ENCODE peak calls at places on chromosomes 1 and 21, in seven cellular contexts. S is neuronal stem cell, N is hepatocyte, K is tibial artery, R is DND-41, U is testis, M is uterus. L is an unnamed sample.

GRCh38 chr1:194776657-194777056 is 1590.2 kb upstream of the B3GALT2 start:
- DNase-seq in R (no peak), U (no peak), K (no peak), S (no peak), M (no peak), N (no peak), L (no peak)

GRCh38 chr1:172230526-172230925 is 190.0 kb upstream of the C1orf105 start:
- DNase-seq in U (no peak), M (no peak), R (no peak), N (no peak), S (no peak), K (no peak), L (no peak)

GRCh38 chr1:10686404-10687040 is 109.9 kb downstream of the CASZ1 start:
- DNase-seq in N (peak), K (no peak), S (no peak), R (no peak), U (no peak), M (no peak), L (peak)

GRCh38 chr1:50129201-50129600 is 20.5 kb downstream of the ELAVL4 start:
- DNase-seq in S (no peak), K (no peak), M (no peak), N (no peak), U (no peak), R (no peak), L (no peak)

GRCh38 chr1:1671365-1672119 is 12.7 kb upstream of the CDK11B start:
- DNase-seq in N (no peak), K (peak), R (no peak), U (no peak), M (no peak), S (no peak), L (no peak)

GRCh38 chr1:113073457-113073950 is 506 bp downstream of the LRIG2 start:
- DNase-seq in K (peak), M (peak), U (peak), N (peak), R (peak), S (no peak), L (peak)

GRCh38 chr1:46183119-46183842 is 7.0 kb upstream of the P3R3URF start:
- DNase-seq in S (no peak), M (peak), N (peak), U (peak), R (no peak), K (peak), L (peak)

GRCh38 chr1:206709772-206710456 is 25.2 kb downstream of the MAPKAPK2 start:
- DNase-seq in M (no peak), U (no peak), R (no peak), K (no peak), N (no peak), S (no peak), L (no peak)

GRCh38 chr1:39104158-39105060 is 78.3 kb downstream of the NDUFS5 start:
- DNase-seq in R (no peak), S (no peak), U (peak), N (peak), M (no peak), K (no peak), L (peak)

GRCh38 chr1:1291611-1292441 is 11.6 kb downstream of the SCNN1D start:
- DNase-seq in N (peak), U (peak), K (no peak), S (no peak), R (peak), M (peak), L (peak)

GRCh38 chr1:28860332-28861073 is 48.5 kb downstream of the OPRD1 start:
- DNase-seq in N (peak), M (no peak), U (no peak), S (no peak), R (no peak), K (no peak), L (no peak)

GRCh38 chr1:26083246-26083645 is 15.8 kb upstream of the TRIM63 start:
- DNase-seq in R (no peak), U (no peak), N (peak), S (no peak), M (no peak), K (no peak), L (no peak)

GRCh38 chr1:166730299-166730888 is 108.9 kb upstream of the POGK start:
- DNase-seq in R (no peak), M (no peak), N (no peak), K (no peak), S (no peak), U (no peak), L (peak)

GRCh38 chr1:7478797-7479499 is 292.1 kb upstream of the VAMP3 start:
- DNase-seq in S (no peak), K (no peak), N (peak), R (no peak), U (peak), M (no peak), L (no peak)

GRCh38 chr1:161962094-161962887 is 61.4 kb downstream of the OLFML2B start:
- DNase-seq in K (no peak), U (no peak), S (no peak), N (no peak), R (no peak), M (no peak), L (peak)

GRCh38 chr1:107262472-107263286 is 121.8 kb downstream of the NTNG1 start:
- DNase-seq in K (no peak), S (no peak), R (no peak), U (no peak), N (no peak), M (no peak), L (no peak)

GRCh38 chr1:237745545-237745944 is 145.2 kb downstream of the ZP4 start:
- DNase-seq in R (no peak), M (no peak), N (no peak), U (no peak), S (no peak), K (no peak), L (no peak)

GRCh38 chr1:10625076-10625475 is 150.3 kb downstream of the PEX14 start:
- DNase-seq in R (no peak), U (no peak), K (peak), N (no peak), M (peak), S (no peak), L (peak)

GRCh38 chr1:147723691-147724323 is 36.6 kb downstream of the GJA5 start:
- DNase-seq in U (peak), R (no peak), N (peak), S (peak), M (peak), K (peak), L (peak)

GRCh38 chr1:164440222-164440621 is 118.8 kb upstream of the PBX1 start:
- DNase-seq in K (peak), N (peak), S (no peak), R (no peak), M (peak), U (peak), L (peak)

GRCh38 chr1:50977575-50978143 is 7.6 kb downstream of the CDKN2C start:
- DNase-seq in N (peak), K (peak), R (no peak), S (no peak), M (peak), U (peak), L (no peak)

GRCh38 chr1:234933031-234933430 is 195.6 kb downstream of the TOMM20 start:
- DNase-seq in R (no peak), M (no peak), K (peak), N (no peak), S (no peak), U (no peak), L (no peak)

GRCh38 chr1:156383023-156383422 is 14.0 kb downstream of the RHBG start:
- DNase-seq in S (peak), K (no peak), M (peak), N (peak), U (peak), R (peak), L (peak)

GRCh38 chr1:78743626-78744025 is 94.0 kb downstream of the IFI44 start:
- DNase-seq in R (no peak), N (no peak), U (no peak), S (no peak), K (no peak), M (no peak), L (no peak)

GRCh38 chr21:45039309-45040113 is 34.9 kb upstream of the ADARB1 start:
- DNase-seq in U (no peak), M (no peak), N (no peak), S (no peak), R (no peak), K (no peak), L (no peak)

GRCh38 chr1:211703812-211704566 is 28.6 kb upstream of the NEK2 start:
- DNase-seq in N (no peak), K (no peak), S (no peak), U (no peak), M (no peak), R (no peak), L (no peak)

GRCh38 chr1:157781048-157781447 is 4.1 kb upstream of the FCRL2 start:
- DNase-seq in S (no peak), U (no peak), K (no peak), M (no peak), N (no peak), R (peak), L (no peak)

GRCh38 chr1:107871259-107871658 is 93.7 kb downstream of the VAV3 start:
- DNase-seq in K (no peak), R (no peak), U (no peak), S (no peak), M (no peak), N (no peak), L (no peak)

GRCh38 chr1:193432979-193433587 is 246.7 kb upstream of the B3GALT2 start:
- DNase-seq in N (no peak), S (no peak), R (no peak), K (no peak), U (no peak), M (no peak), L (no peak)

GRCh38 chr1:214314178-214314843 is 33.4 kb downstream of the SMYD2 start:
- DNase-seq in S (no peak), M (no peak), N (no peak), U (no peak), R (no peak), K (no peak), L (peak)

GRCh38 chr21:46069719-46070279 is 28.1 kb upstream of the COL6A2 start:
- DNase-seq in M (no peak), U (no peak), S (no peak), N (no peak), R (no peak), K (peak), L (peak)

GRCh38 chr1:9892563-9893528 is 17.2 kb downstream of the CTNNBIP1 start:
- DNase-seq in R (peak), N (no peak), U (no peak), K (no peak), M (no peak), S (no peak), L (no peak)

GRCh38 chr21:41139275-41139674 is 28.7 kb upstream of the BACE2 start:
- DNase-seq in K (no peak), U (no peak), S (no peak), R (no peak), N (no peak), M (no peak), L (no peak)

GRCh38 chr21:41139951-41140350 is 28.0 kb upstream of the BACE2 start:
- DNase-seq in M (no peak), U (no peak), K (no peak), S (no peak), N (no peak), R (no peak), L (no peak)

GRCh38 chr21:41143596-41144325 is 24.2 kb upstream of the BACE2 start:
- DNase-seq in K (no peak), S (no peak), U (no peak), R (no peak), N (no peak), M (no peak), L (no peak)

GRCh38 chr21:41141031-41141457 is 26.9 kb upstream of the BACE2 start:
- DNase-seq in N (no peak), M (no peak), S (no peak), R (no peak), K (no peak), U (no peak), L (no peak)

GRCh38 chr21:41142051-41142795 is 25.7 kb upstream of the BACE2 start:
- DNase-seq in S (no peak), N (no peak), K (peak), U (peak), R (no peak), M (no peak), L (peak)
- H3K27ac ChIP-seq in S (no peak), N (no peak), K (peak), U (no peak), R (no peak), M (no peak), L (no peak)

GRCh38 chr1:15962671-15963362 is 13.1 kb downstream of the ZBTB17 start:
- DNase-seq in M (no peak), N (no peak), U (no peak), K (no peak), R (no peak), S (no peak), L (no peak)

GRCh38 chr1:15963968-15964648 is 11.8 kb downstream of the ZBTB17 start:
- DNase-seq in M (no peak), N (no peak), K (no peak), S (no peak), U (no peak), R (no peak), L (no peak)

GRCh38 chr1:15962176-15962575 is 13.7 kb downstream of the ZBTB17 start:
- DNase-seq in N (no peak), M (no peak), R (no peak), K (no peak), U (no peak), S (no peak), L (no peak)

GRCh38 chr1:15965228-15965767 is 10.6 kb downstream of the ZBTB17 start:
- DNase-seq in U (no peak), N (no peak), R (no peak), S (no peak), K (no peak), M (no peak), L (no peak)

DNA sequence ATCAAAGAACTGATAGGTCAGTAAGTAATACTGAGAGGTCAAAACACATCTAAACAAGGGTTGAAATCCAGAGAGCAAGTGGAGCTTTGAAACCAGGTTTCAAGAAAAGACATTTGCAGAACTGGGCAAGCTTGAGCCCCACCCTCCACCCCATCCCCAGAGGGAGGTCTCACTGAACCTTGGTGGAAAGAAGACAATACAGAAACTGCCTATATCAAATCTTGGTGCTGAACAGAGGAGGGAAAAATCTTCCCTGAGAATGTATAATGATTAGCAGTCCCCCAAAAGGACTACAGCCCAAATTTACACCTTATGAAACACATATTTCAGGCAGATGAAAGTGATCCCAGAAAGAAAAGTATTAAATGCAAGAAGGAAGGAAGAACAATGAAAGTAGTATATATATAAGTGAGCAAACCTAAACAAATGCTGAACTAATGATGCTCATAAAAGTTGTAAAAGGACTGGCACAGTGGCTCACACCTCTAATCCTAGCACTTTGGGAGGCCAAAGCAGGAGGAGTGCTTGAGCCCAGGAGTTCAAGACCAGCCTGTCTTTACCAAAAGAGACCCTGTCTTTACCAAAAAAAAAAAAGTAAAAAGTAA is 12.4 kb downstream of the ZBTB17 start:
- DNase-seq in U (no peak), N (no peak), M (no peak), K (no peak), S (no peak), R (no peak), L (no peak)
- H3K27ac ChIP-seq in U (no peak), N (no peak), M (no peak), K (peak), S (no peak), R (no peak), L (no peak)

GRCh38 chr1:95029532-95029931 is 43.2 kb downstream of the ALG14 start:
- DNase-seq in S (no peak), N (no peak), R (no peak), M (no peak), U (no peak), K (no peak), L (no peak)
- H3K27ac ChIP-seq in S (no peak), N (no peak), R (no peak), M (no peak), U (no peak), K (no peak), L (no peak)

GRCh38 chr1:247411583-247412295 is 4.2 kb upstream of the NLRP3 start:
- DNase-seq in U (no peak), R (no peak), N (no peak), K (no peak), M (no peak), S (no peak), L (no peak)
- H3K27ac ChIP-seq in U (no peak), R (no peak), N (no peak), K (no peak), M (no peak), S (no peak), L (no peak)

GRCh38 chr1:54254055-54254454 is 54.1 kb downstream of the MRPL37 start:
- DNase-seq in N (no peak), K (no peak), M (peak), U (no peak), R (no peak), S (no peak), L (no peak)
- H3K27ac ChIP-seq in N (peak), K (peak), M (peak), U (no peak), R (peak), S (no peak), L (peak)

GRCh38 chr1:154876842-154877369 is 6.8 kb upstream of the KCNN3 start:
- DNase-seq in N (no peak), K (peak), U (no peak), S (no peak), M (no peak), R (no peak), L (no peak)
- H3K27ac ChIP-seq in N (peak), K (no peak), U (no peak), S (no peak), M (peak), R (no peak), L (no peak)

GRCh38 chr1:91752324-91752723 is 133.6 kb downstream of the TGFBR3 start:
- DNase-seq in M (no peak), R (no peak), N (no peak), K (no peak), U (no peak), S (no peak), L (no peak)
- H3K27ac ChIP-seq in M (peak), R (no peak), N (peak), K (peak), U (no peak), S (no peak), L (no peak)

L was measured in endodermal cell.